ENCODE peak calls at places on chromosome 19, in seven cellular contexts. One of them, this sample, is unnamed.

GRCh38 chr19:16373539-16373938 is 48.9 kb downstream of the KLF2 start:
- DNase-seq in cardiac fibroblast: peak; percentile 87
- DNase-seq in mesothelial cell of epicardium: no peak
- DNase-seq in mucosa of gallbladder: peak; percentile 68
- DNase-seq in cardiac muscle cell: no peak
- DNase-seq in AG09319: no peak
- DNase-seq in iris pigment epithelial cell: peak; percentile 74
- DNase-seq in this sample: no peak

GRCh38 chr19:50428768-50429463 is 3.8 kb upstream of the MYBPC2 start:
- DNase-seq in cardiac fibroblast: no peak
- DNase-seq in mesothelial cell of epicardium: no peak
- DNase-seq in mucosa of gallbladder: no peak
- DNase-seq in cardiac muscle cell: no peak
- DNase-seq in AG09319: no peak
- DNase-seq in iris pigment epithelial cell: no peak
- DNase-seq in this sample: no peak

GRCh38 chr19:28049875-28050274 is 1163.1 kb downstream of the UQCRFS1 start:
- DNase-seq in cardiac fibroblast: no peak
- DNase-seq in mesothelial cell of epicardium: no peak
- DNase-seq in mucosa of gallbladder: no peak
- DNase-seq in cardiac muscle cell: no peak
- DNase-seq in AG09319: no peak
- DNase-seq in iris pigment epithelial cell: no peak
- DNase-seq in this sample: no peak

GRCh38 chr19:8515317-8515716 is 1.4 kb upstream of the ZNF414 start:
- DNase-seq in cardiac fibroblast: no peak
- DNase-seq in mesothelial cell of epicardium: no peak
- DNase-seq in mucosa of gallbladder: no peak
- DNase-seq in cardiac muscle cell: no peak
- DNase-seq in AG09319: no peak
- DNase-seq in iris pigment epithelial cell: no peak
- DNase-seq in this sample: no peak

GRCh38 chr19:46482645-46483044 is 11.3 kb upstream of the PNMA8A start:
- DNase-seq in cardiac fibroblast: peak; percentile 61
- DNase-seq in mesothelial cell of epicardium: no peak
- DNase-seq in mucosa of gallbladder: no peak
- DNase-seq in cardiac muscle cell: no peak
- DNase-seq in AG09319: no peak
- DNase-seq in iris pigment epithelial cell: peak; percentile 28
- DNase-seq in this sample: no peak

GRCh38 chr19:41351339-41352245 is 2.1 kb downstream of the TGFB1 start:
- DNase-seq in cardiac fibroblast: peak; percentile 54
- DNase-seq in mesothelial cell of epicardium: no peak
- DNase-seq in mucosa of gallbladder: no peak
- DNase-seq in cardiac muscle cell: peak; percentile 48
- DNase-seq in AG09319: no peak
- DNase-seq in iris pigment epithelial cell: peak; percentile 65
- DNase-seq in this sample: no peak

GRCh38 chr19:18173572-18174294 is at the start of gene IFI30:
- DNase-seq in cardiac fibroblast: peak; percentile 43
- DNase-seq in mesothelial cell of epicardium: no peak
- DNase-seq in mucosa of gallbladder: peak; percentile 68
- DNase-seq in cardiac muscle cell: peak; percentile 58
- DNase-seq in AG09319: no peak
- DNase-seq in iris pigment epithelial cell: no peak
- DNase-seq in this sample: no peak

GRCh38 chr19:15722956-15723355 is 4.9 kb upstream of the OR10H2 start:
- DNase-seq in cardiac fibroblast: no peak
- DNase-seq in mesothelial cell of epicardium: no peak
- DNase-seq in mucosa of gallbladder: no peak
- DNase-seq in cardiac muscle cell: no peak
- DNase-seq in AG09319: no peak
- DNase-seq in iris pigment epithelial cell: no peak
- DNase-seq in this sample: no peak

GRCh38 chr19:12783226-12783848 is 7.9 kb upstream of the JUNB start:
- DNase-seq in cardiac fibroblast: no peak
- DNase-seq in mesothelial cell of epicardium: no peak
- DNase-seq in mucosa of gallbladder: no peak
- DNase-seq in cardiac muscle cell: no peak
- DNase-seq in AG09319: no peak
- DNase-seq in iris pigment epithelial cell: no peak
- DNase-seq in this sample: no peak

GRCh38 chr19:17794731-17795494 is at the start of gene B3GNT3:
- DNase-seq in cardiac fibroblast: peak; percentile 11
- DNase-seq in mesothelial cell of epicardium: no peak
- DNase-seq in mucosa of gallbladder: peak; percentile 90
- DNase-seq in cardiac muscle cell: peak; percentile 20
- DNase-seq in AG09319: no peak
- DNase-seq in iris pigment epithelial cell: no peak
- DNase-seq in this sample: no peak

GRCh38 chr19:48495391-48495790 is 16.2 kb downstream of the LMTK3 start:
- DNase-seq in cardiac fibroblast: peak; percentile 22
- DNase-seq in mesothelial cell of epicardium: no peak
- DNase-seq in mucosa of gallbladder: no peak
- DNase-seq in cardiac muscle cell: no peak
- DNase-seq in AG09319: no peak
- DNase-seq in iris pigment epithelial cell: no peak
- DNase-seq in this sample: no peak

GRCh38 chr19:38015216-38015615 is 108.2 kb downstream of the SIPA1L3 start:
- DNase-seq in cardiac fibroblast: no peak
- DNase-seq in mesothelial cell of epicardium: no peak
- DNase-seq in mucosa of gallbladder: no peak
- DNase-seq in cardiac muscle cell: no peak
- DNase-seq in AG09319: no peak
- DNase-seq in iris pigment epithelial cell: no peak
- DNase-seq in this sample: no peak

GRCh38 chr19:49710372-49710951 is 19.5 kb downstream of the CPT1C start:
- DNase-seq in cardiac fibroblast: peak; percentile 75
- DNase-seq in mesothelial cell of epicardium: no peak
- DNase-seq in mucosa of gallbladder: no peak
- DNase-seq in cardiac muscle cell: no peak
- DNase-seq in AG09319: no peak
- DNase-seq in iris pigment epithelial cell: peak; percentile 55
- DNase-seq in this sample: no peak

GRCh38 chr19:7386308-7386707 is 37.6 kb downstream of the ARHGEF18 start:
- DNase-seq in cardiac fibroblast: no peak
- DNase-seq in mesothelial cell of epicardium: no peak
- DNase-seq in mucosa of gallbladder: no peak
- DNase-seq in cardiac muscle cell: no peak
- DNase-seq in AG09319: no peak
- DNase-seq in iris pigment epithelial cell: no peak
- DNase-seq in this sample: no peak

GRCh38 chr19:40141546-40141945 is 49.7 kb upstream of the MAP3K10 start:
- DNase-seq in cardiac fibroblast: no peak
- DNase-seq in mesothelial cell of epicardium: no peak
- DNase-seq in mucosa of gallbladder: no peak
- DNase-seq in cardiac muscle cell: no peak
- DNase-seq in AG09319: no peak
- DNase-seq in iris pigment epithelial cell: no peak
- DNase-seq in this sample: no peak

GRCh38 chr19:30682576-30683536 is 310.7 kb downstream of the ZNF536 start:
- DNase-seq in cardiac fibroblast: peak; percentile 84
- DNase-seq in mesothelial cell of epicardium: peak; percentile 55
- DNase-seq in mucosa of gallbladder: peak; percentile 66
- DNase-seq in cardiac muscle cell: peak; percentile 81
- DNase-seq in AG09319: peak; percentile 78
- DNase-seq in iris pigment epithelial cell: peak; percentile 85
- DNase-seq in this sample: no peak

GRCh38 chr19:5036733-5037681 is 68.1 kb downstream of the KDM4B start:
- DNase-seq in cardiac fibroblast: peak; percentile 51
- DNase-seq in mesothelial cell of epicardium: no peak
- DNase-seq in mucosa of gallbladder: no peak
- DNase-seq in cardiac muscle cell: peak; percentile 54
- DNase-seq in AG09319: no peak
- DNase-seq in iris pigment epithelial cell: peak; percentile 74
- DNase-seq in this sample: no peak

GRCh38 chr19:45442927-45443461 is 19.3 kb upstream of the ERCC1 start:
- DNase-seq in cardiac fibroblast: peak; percentile 64
- DNase-seq in mesothelial cell of epicardium: no peak
- DNase-seq in mucosa of gallbladder: peak; percentile 45
- DNase-seq in cardiac muscle cell: no peak
- DNase-seq in AG09319: no peak
- DNase-seq in iris pigment epithelial cell: no peak
- DNase-seq in this sample: no peak

GRCh38 chr19:54560881-54561385 is 12.7 kb upstream of the LILRA2 start:
- DNase-seq in cardiac fibroblast: no peak
- DNase-seq in mesothelial cell of epicardium: no peak
- DNase-seq in mucosa of gallbladder: no peak
- DNase-seq in cardiac muscle cell: no peak
- DNase-seq in AG09319: no peak
- DNase-seq in iris pigment epithelial cell: peak; percentile 6
- DNase-seq in this sample: no peak

GRCh38 chr19:2549701-2550191 is 73.8 kb downstream of the GADD45B start:
- DNase-seq in cardiac fibroblast: peak; percentile 97
- DNase-seq in mesothelial cell of epicardium: no peak
- DNase-seq in mucosa of gallbladder: peak; percentile 87
- DNase-seq in cardiac muscle cell: no peak
- DNase-seq in AG09319: peak; percentile 62
- DNase-seq in iris pigment epithelial cell: peak; percentile 95
- DNase-seq in this sample: no peak

GRCh38 chr19:9073806-9074205 is 13.1 kb upstream of the OR1M1 start:
- DNase-seq in cardiac fibroblast: no peak
- DNase-seq in mesothelial cell of epicardium: no peak
- DNase-seq in mucosa of gallbladder: no peak
- DNase-seq in cardiac muscle cell: no peak
- DNase-seq in AG09319: no peak
- DNase-seq in iris pigment epithelial cell: no peak
- DNase-seq in this sample: no peak

GRCh38 chr19:31346660-31347059 is 2.6 kb downstream of the TSHZ3 start:
- DNase-seq in cardiac fibroblast: no peak
- DNase-seq in mesothelial cell of epicardium: no peak
- DNase-seq in mucosa of gallbladder: no peak
- DNase-seq in cardiac muscle cell: no peak
- DNase-seq in AG09319: no peak
- DNase-seq in iris pigment epithelial cell: no peak
- DNase-seq in this sample: no peak

GRCh38 chr19:53102701-53103140 is 501 bp downstream of the ZNF160 start:
- DNase-seq in cardiac fibroblast: peak; percentile 51
- DNase-seq in mesothelial cell of epicardium: no peak
- DNase-seq in mucosa of gallbladder: peak; percentile 11
- DNase-seq in cardiac muscle cell: peak; percentile 61
- DNase-seq in AG09319: no peak
- DNase-seq in iris pigment epithelial cell: peak; percentile 49
- DNase-seq in this sample: no peak

GRCh38 chr19:49851456-49852259 is 699 bp downstream of the PTOV1 start:
- DNase-seq in cardiac fibroblast: no peak
- DNase-seq in mesothelial cell of epicardium: no peak
- DNase-seq in mucosa of gallbladder: no peak
- DNase-seq in cardiac muscle cell: peak; percentile 82
- DNase-seq in AG09319: no peak
- DNase-seq in iris pigment epithelial cell: no peak
- DNase-seq in this sample: no peak

GRCh38 chr19:13764101-13764807 is at the start of gene MRI1:
- DNase-seq in cardiac fibroblast: peak; percentile 67
- DNase-seq in mesothelial cell of epicardium: no peak
- DNase-seq in mucosa of gallbladder: peak; percentile 74
- DNase-seq in cardiac muscle cell: peak; percentile 79
- DNase-seq in AG09319: no peak
- DNase-seq in iris pigment epithelial cell: peak; percentile 51
- DNase-seq in this sample: no peak

GRCh38 chr19:45591004-45591637 is 6.5 kb upstream of the OPA3 start:
- DNase-seq in cardiac fibroblast: no peak
- DNase-seq in mesothelial cell of epicardium: no peak
- DNase-seq in mucosa of gallbladder: peak; percentile 49
- DNase-seq in cardiac muscle cell: peak; percentile 76
- DNase-seq in AG09319: no peak
- DNase-seq in iris pigment epithelial cell: peak; percentile 44
- DNase-seq in this sample: no peak

GRCh38 chr19:4414800-4415251 is 12.4 kb downstream of the CHAF1A start:
- DNase-seq in cardiac fibroblast: no peak
- DNase-seq in mesothelial cell of epicardium: no peak
- DNase-seq in mucosa of gallbladder: no peak
- DNase-seq in cardiac muscle cell: no peak
- DNase-seq in AG09319: no peak
- DNase-seq in iris pigment epithelial cell: peak; percentile 50
- DNase-seq in this sample: no peak

GRCh38 chr19:33558846-33559245 is 37.3 kb upstream of the PEPD start:
- DNase-seq in cardiac fibroblast: no peak
- DNase-seq in mesothelial cell of epicardium: no peak
- DNase-seq in mucosa of gallbladder: no peak
- DNase-seq in cardiac muscle cell: no peak
- DNase-seq in AG09319: no peak
- DNase-seq in iris pigment epithelial cell: no peak
- DNase-seq in this sample: no peak

GRCh38 chr19:34837262-34837661 is 64.2 kb upstream of the ZNF599 start:
- DNase-seq in cardiac fibroblast: no peak
- DNase-seq in mesothelial cell of epicardium: no peak
- DNase-seq in mucosa of gallbladder: peak; percentile 15
- DNase-seq in cardiac muscle cell: no peak
- DNase-seq in AG09319: no peak
- DNase-seq in iris pigment epithelial cell: peak; percentile 24
- DNase-seq in this sample: no peak